ENCODE peak calls at places on chromosome 17, in five cellular contexts. G, B, C, X and E are unnamed samples.

GRCh38 chr17:57424777-57425188 is 168.5 kb downstream of the MSI2 start:
- DNase-seq in C (no peak), B (no peak), G (no peak), X (no peak), E (no peak)

GRCh38 chr17:77445030-77445907 is 304.5 kb downstream of the SEC14L1 start:
- DNase-seq in G (peak; percentile 71), B (no peak), X (peak; percentile 79), C (peak; percentile 70), E (no peak)

GRCh38 chr17:64685705-64686104 is 23.6 kb upstream of the SMURF2 start:
- DNase-seq in C (no peak), B (no peak), X (no peak), G (no peak), E (no peak)

GRCh38 chr17:80919331-80920284 is 72.0 kb upstream of the CHMP6 start:
- DNase-seq in B (peak; percentile 52), G (no peak), X (no peak), C (peak; percentile 41), E (no peak)

GRCh38 chr17:64133546-64134215 is 3.7 kb upstream of the ERN1 start:
- DNase-seq in C (no peak), B (peak; percentile 42), X (no peak), G (no peak), E (no peak)

GRCh38 chr17:32264140-32264799 is 1.4 kb upstream of the RHBDL3 start:
- DNase-seq in B (no peak), C (no peak), G (no peak), X (no peak), E (no peak)

GRCh38 chr17:46944931-46945330 is 22.0 kb downstream of the GOSR2 start:
- DNase-seq in C (no peak), X (no peak), B (no peak), G (no peak), E (no peak)

GRCh38 chr17:55530064-55530463 is 18.8 kb upstream of the SMIM36 start:
- DNase-seq in B (no peak), X (no peak), C (no peak), G (no peak), E (no peak)

GRCh38 chr17:6491071-6491700 is 46.9 kb downstream of the PIMREG start:
- DNase-seq in X (no peak), G (no peak), C (no peak), B (no peak), E (no peak)

GRCh38 chr17:83008526-83008925 is 70.9 kb upstream of the METRNL start:
- DNase-seq in X (no peak), B (no peak), C (no peak), G (no peak), E (no peak)

GRCh38 chr17:80619535-80620235 is 75.0 kb downstream of the RPTOR start:
- DNase-seq in C (no peak), X (no peak), B (no peak), G (no peak), E (peak; percentile 15)

GRCh38 chr17:10771142-10771541 is 32.8 kb downstream of the TMEM238L start:
- DNase-seq in B (no peak), C (no peak), X (no peak), G (no peak), E (no peak)

GRCh38 chr17:69388791-69389442 is 25.6 kb upstream of the MAP2K6 start:
- DNase-seq in C (no peak), G (no peak), B (no peak), X (no peak), E (no peak)

GRCh38 chr17:16916557-16916920 is 55.4 kb downstream of the TNFRSF13B start:
- DNase-seq in G (no peak), B (peak; percentile 4), X (no peak), C (no peak), E (no peak)

GRCh38 chr17:64003526-64004121 is 5.5 kb downstream of the PRR29 start:
- DNase-seq in B (no peak), X (no peak), C (no peak), G (no peak), E (no peak)

GRCh38 chr17:13230350-13230900 is 212.6 kb upstream of the ELAC2 start:
- DNase-seq in B (no peak), X (no peak), C (no peak), G (no peak), E (no peak)

GRCh38 chr17:65355246-65355645 is 206.2 kb downstream of the AXIN2 start:
- DNase-seq in X (no peak), C (no peak), G (no peak), B (no peak), E (no peak)

GRCh38 chr17:48609754-48610281 is 999 bp downstream of the HOXB7 start:
- DNase-seq in X (no peak), B (no peak), C (no peak), G (no peak), E (no peak)

GRCh38 chr17:16511515-16511914 is 19.5 kb upstream of the LRRC75A start:
- DNase-seq in C (no peak), X (no peak), B (no peak), G (no peak), E (no peak)

GRCh38 chr17:15413101-15413750 is 54.2 kb downstream of the CDRT4 start:
- DNase-seq in B (no peak), X (no peak), G (no peak), C (no peak), E (no peak)

GRCh38 chr17:82655038-82655479 is 6.8 kb upstream of the WDR45B start:
- DNase-seq in X (no peak), C (no peak), B (no peak), G (no peak), E (no peak)

GRCh38 chr17:7832431-7832830 is 1.6 kb upstream of the KDM6B start:
- DNase-seq in X (no peak), G (no peak), B (no peak), C (no peak), E (no peak)

GRCh38 chr17:43905985-43906852 is 1.1 kb downstream of the MPP2 start:
- DNase-seq in B (peak; percentile 92), C (peak; percentile 81), G (peak; percentile 40), X (peak; percentile 61), E (no peak)

GRCh38 chr17:74917430-74917829 is 5.6 kb downstream of the USH1G start:
- DNase-seq in X (no peak), C (no peak), G (no peak), B (no peak), E (no peak)

GRCh38 chr17:9343513-9343912 is 232.1 kb downstream of the STX8 start:
- DNase-seq in X (no peak), G (no peak), B (peak; percentile 35), C (peak; percentile 37), E (no peak)

DNA sequence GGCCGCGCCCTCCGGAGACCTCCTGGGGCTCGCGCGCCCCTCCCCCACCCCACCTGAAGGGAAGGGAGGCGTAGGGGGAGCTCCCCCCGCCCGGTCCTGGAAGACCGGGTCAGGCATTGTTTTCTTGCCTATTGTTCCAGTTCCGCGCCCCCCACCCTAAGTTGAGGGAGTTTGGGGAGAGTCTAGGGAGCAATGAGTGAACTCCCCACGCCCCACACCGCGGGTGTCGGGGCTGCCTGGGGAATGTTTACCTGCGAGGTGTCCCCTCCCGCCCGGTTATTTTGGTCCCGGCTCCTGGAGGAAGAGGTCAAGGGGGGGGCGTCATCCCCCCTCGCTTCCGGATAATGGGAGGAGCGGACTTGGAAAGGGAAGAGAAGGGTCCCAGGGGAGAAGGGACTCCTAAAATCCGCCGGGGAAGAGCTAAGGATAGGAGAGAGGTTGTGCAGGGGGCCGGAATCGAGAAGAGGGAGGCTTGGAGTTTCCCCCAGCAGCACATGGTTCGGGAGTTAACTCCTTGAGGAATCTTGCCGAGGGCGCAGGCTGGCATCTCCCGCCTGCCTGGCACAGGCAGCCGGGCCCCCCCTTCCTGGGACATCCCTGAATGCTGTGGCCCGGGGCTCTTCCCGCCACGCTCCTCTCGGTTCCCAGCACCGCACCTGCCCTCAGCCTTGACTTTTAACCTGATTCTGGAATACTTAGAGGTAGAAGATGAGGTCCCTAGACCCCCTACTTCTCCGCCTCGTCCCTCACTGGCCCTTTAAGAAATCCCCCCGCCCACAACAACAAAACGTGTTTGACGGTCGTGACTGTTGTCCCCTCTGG is 941 bp downstream of the MLLT6 start:
- DNase-seq in G (peak; percentile 35), C (peak; percentile 72), X (peak; percentile 38), B (peak; percentile 73), E (no peak)
- H3K27ac ChIP-seq in G (peak overlapping the region; percentile 94), C (peak overlapping the region; percentile 94), X (peak overlapping the region; percentile 49), B (peak overlapping the region; percentile 98), E (peak overlapping the region; percentile 40)

GRCh38 chr17:41989702-41990419 is 23.3 kb downstream of the CNP start:
- DNase-seq in B (no peak), G (no peak), X (no peak), C (no peak), E (no peak)
- TF ChIP-seq CTCF in B (no peak), G (no peak), X (no peak), C (no peak), E (no peak)

GRCh38 chr17:78727057-78727456 is 55.0 kb downstream of the CYTH1 start:
- DNase-seq in C (no peak), B (no peak), G (no peak), X (no peak), E (no peak)
- H3K4me1 ChIP-seq in C (no peaks in the 10 kb centered on the region), B (no peaks in the 10 kb centered on the region), G (no peaks in the 10 kb centered on the region), X (peaks cover 89% of the 10 kb centered on the region), E (peaks cover 10% of the 10 kb centered on the region)

GRCh38 chr17:76238847-76239537 is 1.3 kb downstream of the RNF157 start:
- DNase-seq in C (no peak), G (no peak), B (no peak), X (no peak), E (no peak)
- H3K27ac ChIP-seq in C (no peak overlapping the region), G (peak overlapping the region; percentile 63), B (no peak overlapping the region), X (no peak overlapping the region), E (no peak overlapping the region)

GRCh38 chr17:62653831-62654829 is 26.7 kb downstream of the MRC2 start:
- DNase-seq in X (no peak), B (peak; percentile 62), C (peak; percentile 78), G (peak; percentile 52), E (no peak)

GRCh38 chr17:62652251-62653001 is 25.0 kb downstream of the MRC2 start:
- DNase-seq in G (no peak), X (peak; percentile 24), C (peak; percentile 53), B (no peak), E (no peak)

GRCh38 chr17:62650587-62650986 is 23.1 kb downstream of the MRC2 start:
- DNase-seq in C (no peak), G (no peak), X (no peak), B (no peak), E (no peak)

GRCh38 chr17:62656446-62656845 is 29.0 kb downstream of the MRC2 start:
- DNase-seq in G (no peak), B (no peak), C (no peak), X (no peak), E (no peak)

DNA sequence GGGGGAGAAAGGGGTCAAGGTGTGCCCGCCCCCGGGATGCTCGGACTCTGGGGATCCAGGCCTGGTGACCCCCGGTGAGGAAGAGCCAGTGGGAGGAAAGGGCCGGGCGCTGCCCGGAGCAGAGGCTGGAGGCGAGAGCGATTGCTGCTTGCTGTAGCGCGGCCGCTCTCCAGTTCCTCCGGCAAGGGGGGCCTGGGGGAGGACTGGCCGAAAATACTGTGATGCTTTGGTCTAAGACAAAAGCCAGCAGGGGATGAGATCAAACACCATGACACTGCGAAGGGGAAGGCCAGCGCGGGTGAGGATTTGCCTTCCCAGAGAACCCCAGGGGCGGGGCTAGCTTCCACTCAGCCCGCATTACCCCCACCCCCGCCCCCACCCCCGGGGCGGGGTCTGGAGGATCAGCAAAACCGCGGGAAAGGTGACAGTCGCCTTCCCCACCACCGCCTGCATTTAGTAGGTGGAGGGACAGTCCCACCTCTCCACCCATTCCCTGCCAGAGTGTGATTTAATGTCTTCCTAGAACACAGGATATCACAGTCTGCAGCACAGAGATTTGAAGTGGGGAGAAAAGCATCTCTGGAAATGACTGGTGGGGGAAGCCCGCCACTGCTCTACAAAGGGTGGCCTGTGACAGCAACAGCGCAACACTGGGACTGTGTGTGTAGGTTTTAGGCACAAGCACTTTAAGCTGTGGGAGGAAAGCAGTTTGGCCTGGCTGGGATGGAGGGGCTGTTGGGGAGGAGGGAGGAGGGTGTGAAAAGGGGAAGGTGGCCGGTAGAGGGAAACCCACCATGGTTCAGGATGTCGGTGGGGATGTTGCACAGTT is 25.7 kb downstream of the MRC2 start:
- DNase-seq in B (peak; percentile 44), C (peak; percentile 74), G (no peak), X (peak; percentile 62), E (no peak)
- TF ChIP-seq CTCF in B (no peak), C (no peak), G (no peak), X (no peak), E (no peak)